ENCODE peak calls at places on chromosomes 6 and 20, in seven cellular contexts. O, A, D, U, Z, L and F are unnamed samples.

GRCh38 chr6:89794324-89794723 is 25.3 kb downstream of the MDN1 start:
- DNase-seq in O (no peak), A (no peak), D (no peak), U (no peak), Z (no peak), L (no peak), F (no peak)

GRCh38 chr20:64045346-64046011 is 4.0 kb downstream of the SOX18 start:
- DNase-seq in O (no peak), A (no peak), D (no peak), U (no peak), Z (no peak), L (no peak), F (no peak)

GRCh38 chr6:5995705-5996686 is 10.7 kb downstream of the NRN1 start:
- DNase-seq in O (peak), A (peak), D (peak), U (no peak), Z (peak), L (peak), F (no peak)

GRCh38 chr6:36757206-36757605 is 59.6 kb downstream of the RAB44 start:
- DNase-seq in O (no peak), A (no peak), D (no peak), U (no peak), Z (no peak), L (no peak), F (no peak)

GRCh38 chr6:160013987-160014868 is 45.3 kb downstream of the IGF2R start:
- DNase-seq in O (no peak), A (no peak), D (no peak), U (no peak), Z (peak), L (no peak), F (no peak)

GRCh38 chr6:56840467-56841371 is 114.2 kb upstream of the BEND6 start:
- DNase-seq in O (no peak), A (peak), D (peak), U (no peak), Z (peak), L (no peak), F (no peak)

GRCh38 chr6:167476844-167477595 is 152.1 kb downstream of the TTLL2 start:
- DNase-seq in O (no peak), A (no peak), D (no peak), U (no peak), Z (no peak), L (no peak), F (no peak)

GRCh38 chr6:159969921-159970320 is 1.0 kb downstream of the IGF2R start:
- DNase-seq in O (no peak), A (peak), D (peak), U (no peak), Z (peak), L (peak), F (no peak)

GRCh38 chr6:47235964-47236760 is 73.5 kb downstream of the TNFRSF21 start:
- DNase-seq in O (peak), A (peak), D (no peak), U (no peak), Z (no peak), L (no peak), F (no peak)

GRCh38 chr6:165060636-165061190 is 248.7 kb downstream of the C6orf118 start:
- DNase-seq in O (no peak), A (no peak), D (no peak), U (no peak), Z (no peak), L (no peak), F (no peak)

GRCh38 chr20:63454729-63455567 is 17.5 kb downstream of the KCNQ2 start:
- DNase-seq in O (no peak), A (peak), D (no peak), U (no peak), Z (no peak), L (no peak), F (no peak)

GRCh38 chr6:119445666-119446622 is 96.4 kb upstream of the MAN1A1 start:
- DNase-seq in O (no peak), A (no peak), D (peak), U (no peak), Z (peak), L (no peak), F (no peak)

GRCh38 chr6:68635706-68636513 is 828 bp downstream of the ADGRB3 start:
- DNase-seq in O (peak), A (peak), D (peak), U (peak), Z (no peak), L (no peak), F (no peak)

GRCh38 chr6:125747589-125748533 is 1.6 kb upstream of the HEY2 start:
- DNase-seq in O (peak), A (peak), D (no peak), U (peak), Z (no peak), L (peak), F (peak)

GRCh38 chr6:108165714-108166663 is at the start of gene NR2E1:
- DNase-seq in O (no peak), A (peak), D (no peak), U (no peak), Z (peak), L (no peak), F (no peak)

GRCh38 chr6:18101271-18101670 is 21.2 kb downstream of the NHLRC1 start:
- DNase-seq in O (no peak), A (no peak), D (peak), U (no peak), Z (peak), L (no peak), F (no peak)

GRCh38 chr6:34340906-34341480 is 51.5 kb downstream of the NUDT3 start:
- DNase-seq in O (no peak), A (no peak), D (no peak), U (no peak), Z (peak), L (no peak), F (no peak)

GRCh38 chr6:150281767-150282166 is 87.0 kb upstream of the IYD start:
- DNase-seq in O (no peak), A (no peak), D (no peak), U (no peak), Z (no peak), L (no peak), F (no peak)

GRCh38 chr6:166489301-166490155 is 97.0 kb downstream of the RAMACL start:
- DNase-seq in O (no peak), A (no peak), D (no peak), U (no peak), Z (no peak), L (no peak), F (peak)

GRCh38 chr6:142926494-142927273 is 18.3 kb downstream of the HIVEP2 start:
- DNase-seq in O (peak), A (peak), D (peak), U (peak), Z (peak), L (peak), F (peak)